ENCODE peak calls at places on chromosomes 7 and 10, in eight cellular contexts. G is SJCRH30, X is SK-MEL-5, M is astrocyte, A is lower lobe of right lung, K is mucosa of descending colon, Q is NCI-H2171 treated with DMSO at 0.1 percent for 48 hours, C is neural crest cell. H is an unnamed sample.

GRCh38 chr7:96126382-96126781 is 195.5 kb downstream of the SLC25A13 start:
- DNase-seq in X (no peak), M (no peak), C (no peak), A (no peak), K (no peak), G (no peak), Q (no peak), H (no peak)

GRCh38 chr10:44723654-44724053 is 187.5 kb upstream of the TMEM72 start:
- DNase-seq in C (no peak), X (no peak), A (no peak), G (no peak), K (no peak), Q (no peak), M (peak), H (no peak)

GRCh38 chr7:132881317-132881716 is 200.6 kb downstream of the CHCHD3 start:
- DNase-seq in Q (peak), K (no peak), A (no peak), C (no peak), X (no peak), G (no peak), M (no peak), H (no peak)

GRCh38 chr10:86707505-86707904 is 39.2 kb downstream of the LDB3 start:
- DNase-seq in M (no peak), X (no peak), G (no peak), K (peak), Q (no peak), C (no peak), A (no peak), H (peak)

GRCh38 chr10:1069680-1070079 is 13.5 kb downstream of the WDR37 start:
- DNase-seq in G (no peak), Q (no peak), M (no peak), C (no peak), A (no peak), K (no peak), X (no peak), H (no peak)

GRCh38 chr10:79381804-79382221 is 34.5 kb downstream of the PPIF start:
- DNase-seq in K (peak), M (peak), G (peak), X (no peak), A (peak), Q (no peak), C (no peak), H (peak)

GRCh38 chr7:40716052-40716451 is 581.2 kb downstream of the SUGCT start:
- DNase-seq in A (no peak), K (no peak), G (no peak), X (no peak), Q (no peak), M (peak), C (no peak), H (no peak)

GRCh38 chr7:133669061-133669455 is 416.2 kb downstream of the EXOC4 start:
- DNase-seq in C (no peak), Q (no peak), K (no peak), G (no peak), M (no peak), X (no peak), A (no peak), H (no peak)